ENCODE peak calls at places on chromosomes 12 and 14, in six cellular contexts. G, H, D, Y, O and C are unnamed samples.
A peak's percentile ranks its signal among the peaks of the same experiment; 100 is the strongest.

GRCh38 chr14:70143306-70143705 is 45.4 kb downstream of the SLC8A3 start:
- DNase-seq in G (no peak), H (no peak), D (no peak), Y (no peak), O (no peak), C (no peak)

GRCh38 chr12:16730772-16731171 is 124.8 kb upstream of the LMO3 start:
- DNase-seq in G (no peak), H (no peak), D (no peak), Y (no peak), O (no peak), C (no peak)

GRCh38 chr14:53894456-53894855 is 62.2 kb downstream of the BMP4 start:
- DNase-seq in G (no peak), H (no peak), D (no peak), Y (no peak), O (no peak), C (no peak)

GRCh38 chr12:16573652-16574077 is 32.3 kb downstream of the LMO3 start:
- DNase-seq in G (no peak), H (peak; percentile 75), D (peak; percentile 11), Y (peak; percentile 73), O (no peak), C (no peak)

GRCh38 chr12:80195143-80195726 is 95.9 kb downstream of the OTOGL start:
- DNase-seq in G (peak; percentile 33), H (no peak), D (no peak), Y (no peak), O (no peak), C (peak; percentile 18)

GRCh38 chr14:64732536-64733120 is 28.4 kb downstream of the PLEKHG3 start:
- DNase-seq in G (no peak), H (peak; percentile 43), D (no peak), Y (no peak), O (no peak), C (no peak)

GRCh38 chr14:41137741-41138140 is 468.9 kb upstream of the LRFN5 start:
- DNase-seq in G (no peak), H (no peak), D (no peak), Y (no peak), O (no peak), C (no peak)

GRCh38 chr12:632102-632696 is 31.0 kb downstream of the NINJ2 start:
- DNase-seq in G (no peak), H (no peak), D (no peak), Y (peak; percentile 25), O (no peak), C (peak; percentile 65)

GRCh38 chr12:101804409-101804808 is 26.4 kb downstream of the GNPTAB start:
- DNase-seq in G (no peak), H (no peak), D (no peak), Y (no peak), O (no peak), C (no peak)

GRCh38 chr12:124486346-124486963 is 81.0 kb downstream of the NCOR2 start:
- DNase-seq in G (no peak), H (no peak), D (no peak), Y (no peak), O (no peak), C (no peak)

GRCh38 chr12:123389560-123390351 is 5.8 kb downstream of the KMT5A start:
- DNase-seq in G (peak; percentile 68), H (peak; percentile 87), D (peak; percentile 79), Y (no peak), O (peak; percentile 84), C (peak; percentile 88)

DNA sequence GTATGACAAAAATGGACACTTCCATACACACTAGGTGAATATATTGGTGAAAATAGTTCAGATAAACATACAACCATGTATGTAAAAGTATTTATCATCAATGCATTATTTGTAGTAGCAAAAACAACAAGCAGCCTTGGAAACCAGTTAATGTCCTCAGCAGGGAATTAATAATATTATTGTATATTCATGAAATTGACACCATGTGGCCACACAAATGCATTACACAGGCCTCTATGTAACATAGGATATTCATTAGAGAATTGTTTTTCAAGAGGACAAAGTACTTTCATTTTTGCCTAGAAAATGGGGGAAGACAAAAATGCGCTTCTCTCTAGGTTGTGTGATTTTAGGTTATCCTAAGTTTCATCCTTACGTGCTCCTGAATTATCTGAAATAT is 24.3 kb downstream of the SPRING1 start:
- DNase-seq in G (no peak), H (no peak), D (no peak), Y (no peak), O (no peak), C (no peak)
- H3K27me3 ChIP-seq in G (no peaks in the 10 kb centered on the region), H (no peaks in the 10 kb centered on the region), D (peaks cover 14% of the 10 kb centered on the region), Y (no peaks in the 10 kb centered on the region), O (peaks cover 6% of the 10 kb centered on the region), C (peaks cover 4% of the 10 kb centered on the region)

GRCh38 chr14:48704639-48705038 is 881.5 kb downstream of the RPS29 start:
- DNase-seq in G (no peak), H (no peak), D (no peak), Y (no peak), O (no peak), C (no peak)

GRCh38 chr14:48703728-48704467 is 882.3 kb downstream of the RPS29 start:
- DNase-seq in G (no peak), H (no peak), D (no peak), Y (no peak), O (no peak), C (no peak)

GRCh38 chr14:48709277-48709785 is 876.8 kb downstream of the RPS29 start:
- DNase-seq in G (no peak), H (no peak), D (no peak), Y (no peak), O (no peak), C (no peak)
- H3K36me3 ChIP-seq in G (no peaks in the 10 kb centered on the region), H (no peaks in the 10 kb centered on the region), D (no peaks in the 10 kb centered on the region), Y (no peaks in the 10 kb centered on the region), O (no peaks in the 10 kb centered on the region), C (no peaks in the 10 kb centered on the region)

GRCh38 chr14:101557321-101557695 is 4.0 kb upstream of the DIO3 start:
- DNase-seq in G (no peak), H (peak; percentile 41), D (no peak), Y (no peak), O (no peak), C (no peak)
- H3K27me3 ChIP-seq in G (peaks cover 20% of the 10 kb centered on the region), H (peaks cover 63% of the 10 kb centered on the region), D (peaks cover 43% of the 10 kb centered on the region), Y (no peaks in the 10 kb centered on the region), O (peaks cover 82% of the 10 kb centered on the region), C (peaks cover 47% of the 10 kb centered on the region)

GRCh38 chr14:88598097-88598675 is 35.3 kb downstream of the ZC3H14 start:
- DNase-seq in G (no peak), H (no peak), D (no peak), Y (no peak), O (no peak), C (no peak)
- H3K36me3 ChIP-seq in G (peaks cover 32% of the 10 kb centered on the region), H (peaks cover 99% of the 10 kb centered on the region), D (peaks cover 77% of the 10 kb centered on the region), Y (peaks cover 76% of the 10 kb centered on the region), O (peaks cover 86% of the 10 kb centered on the region), C (peaks cover 30% of the 10 kb centered on the region)

DNA sequence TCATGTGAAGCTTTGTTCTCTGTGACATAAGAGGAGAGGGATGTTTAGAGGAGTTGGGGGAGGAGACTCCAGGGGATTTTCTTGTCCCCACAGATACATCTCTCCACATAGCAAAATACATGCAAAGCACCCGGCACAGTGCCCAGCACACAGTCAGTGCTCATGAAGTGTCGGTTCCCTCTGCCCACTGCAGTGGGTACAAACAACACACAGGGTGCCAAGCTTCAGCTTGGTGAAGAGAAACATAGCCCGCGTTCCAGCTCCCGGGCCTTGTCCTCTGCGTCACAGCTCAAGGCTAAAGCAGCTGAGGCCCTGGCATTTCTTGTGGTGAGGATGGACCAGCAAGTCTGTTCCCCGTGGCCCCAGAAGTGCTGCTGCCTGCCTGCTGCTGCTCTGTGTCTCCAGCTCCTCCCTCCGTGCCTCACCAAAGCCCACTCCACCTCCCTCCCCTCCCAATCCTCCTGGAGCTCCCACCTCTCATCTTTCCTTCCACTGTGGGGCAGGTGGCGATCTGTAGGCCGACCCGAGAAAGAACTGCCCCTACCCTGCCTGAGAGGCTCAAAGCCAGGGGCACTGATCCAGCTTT is 57.0 kb upstream of the FKBP4 start:
- DNase-seq in G (no peak), H (no peak), D (no peak), Y (no peak), O (no peak), C (no peak)
- H3K27me3 ChIP-seq in G (no peaks in the 10 kb centered on the region), H (peaks cover 15% of the 10 kb centered on the region), D (no peaks in the 10 kb centered on the region), Y (no peaks in the 10 kb centered on the region), O (peaks cover 14% of the 10 kb centered on the region), C (no peaks in the 10 kb centered on the region)

GRCh38 chr12:49332441-49332861 is 4.5 kb downstream of the C1QL4 start:
- DNase-seq in G (no peak), H (no peak), D (no peak), Y (no peak), O (no peak), C (no peak)
- H3K36me3 ChIP-seq in G (no peaks in the 10 kb centered on the region), H (no peaks in the 10 kb centered on the region), D (no peaks in the 10 kb centered on the region), Y (no peaks in the 10 kb centered on the region), O (no peaks in the 10 kb centered on the region), C (peaks cover 19% of the 10 kb centered on the region)

DNA sequence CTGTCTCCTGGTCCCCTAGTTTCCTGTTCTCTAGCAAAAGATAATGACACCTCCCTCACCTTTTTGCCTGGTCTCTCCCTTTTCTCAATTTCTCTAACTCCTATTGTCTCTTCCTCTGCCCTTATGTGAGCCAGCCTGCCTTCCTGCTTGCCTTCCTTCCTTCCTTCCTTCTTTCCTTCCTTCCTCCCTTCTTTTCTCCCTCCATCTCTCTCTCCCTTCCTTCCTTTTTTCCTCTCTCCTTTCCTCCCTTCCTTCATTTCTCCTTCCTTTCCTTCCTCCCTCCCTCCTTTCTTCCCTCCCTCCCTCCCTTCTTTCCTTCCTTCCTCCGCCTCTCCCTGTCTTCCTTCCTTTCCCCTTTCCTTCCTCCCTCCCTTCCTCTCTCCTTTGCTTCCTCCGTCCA is 45.7 kb upstream of the TBX5 start:
- DNase-seq in G (no peak), H (no peak), D (no peak), Y (no peak), O (no peak), C (no peak)
- H3K27me3 ChIP-seq in G (peaks cover 6% of the 10 kb centered on the region), H (peaks cover 41% of the 10 kb centered on the region), D (peaks cover 84% of the 10 kb centered on the region), Y (peaks cover 3% of the 10 kb centered on the region), O (peaks cover 80% of the 10 kb centered on the region), C (peaks cover 69% of the 10 kb centered on the region)